ENCODE peak calls at places on chromosomes 13 and 19, in seven cellular contexts. J, P, Q, M, V, O and S are unnamed samples.

GRCh38 chr19:17871878-17872250 is at the start of gene SLC5A5:
- DNase-seq in Q (no peak), O (no peak), P (no peak), V (no peak), M (no peak), J (no peak), S (no peak)

GRCh38 chr13:98182589-98182988 is 5.5 kb upstream of the RNF113B start:
- DNase-seq in P (no peak), J (no peak), V (no peak), O (no peak), M (no peak), Q (no peak), S (no peak)

GRCh38 chr13:46745062-46745461 is 51.9 kb downstream of the ESD start:
- DNase-seq in P (no peak), V (no peak), J (no peak), M (no peak), O (no peak), Q (no peak), S (no peak)

GRCh38 chr19:30686252-30686762 is 314.1 kb downstream of the ZNF536 start:
- DNase-seq in J (no peak), O (no peak), P (no peak), Q (no peak), V (no peak), M (no peak), S (no peak)

GRCh38 chr13:23695711-23696512 is 125.7 kb downstream of the TNFRSF19 start:
- DNase-seq in Q (no peak), V (peak; percentile 58), J (no peak), O (no peak), P (no peak), M (peak; percentile 72), S (no peak)

GRCh38 chr13:31023126-31023525 is 90.7 kb downstream of the TEX26 start:
- DNase-seq in V (no peak), Q (no peak), P (no peak), O (no peak), M (no peak), J (no peak), S (no peak)

GRCh38 chr19:50922316-50922853 is 11.2 kb upstream of the KLK4 start:
- DNase-seq in O (peak; percentile 72), V (peak; percentile 68), Q (peak; percentile 67), M (peak; percentile 67), P (peak; percentile 37), J (peak; percentile 77), S (peak; percentile 72)

GRCh38 chr13:95956589-95957148 is 96.5 kb downstream of the UGGT2 start:
- DNase-seq in V (no peak), M (no peak), Q (no peak), P (peak; percentile 8), O (no peak), J (peak; percentile 47), S (no peak)

GRCh38 chr13:98454389-98454881 is 122.5 kb downstream of the STK24 start:
- DNase-seq in O (no peak), M (no peak), P (peak; percentile 67), Q (peak; percentile 94), V (no peak), J (peak; percentile 35), S (peak; percentile 76)

GRCh38 chr19:27935669-27936068 is 1277.3 kb downstream of the UQCRFS1 start:
- DNase-seq in V (no peak), O (no peak), M (no peak), Q (no peak), P (no peak), J (no peak), S (no peak)

GRCh38 chr13:74730556-74731331 is 596.5 kb upstream of the KLF12 start:
- DNase-seq in M (no peak), V (no peak), O (no peak), P (no peak), Q (no peak), J (no peak), S (no peak)

GRCh38 chr13:114282143-114282685 is 813 bp downstream of the UPF3A start:
- DNase-seq in Q (peak; percentile 65), P (peak; percentile 17), V (peak; percentile 34), O (peak; percentile 25), J (peak; percentile 81), M (peak; percentile 66), S (peak; percentile 43)

GRCh38 chr13:92436927-92437326 is 789.7 kb upstream of the GPC6 start:
- DNase-seq in V (no peak), Q (no peak), O (peak; percentile 15), J (no peak), M (no peak), P (no peak), S (no peak)

GRCh38 chr13:69755101-69755500 is 352.5 kb upstream of the ATXN8OS start:
- DNase-seq in J (no peak), V (no peak), O (no peak), M (no peak), Q (no peak), P (no peak), S (no peak)

GRCh38 chr19:15108145-15108844 is 1.1 kb downstream of the SYDE1 start:
- DNase-seq in J (no peak), M (peak; percentile 49), O (no peak), P (no peak), Q (no peak), V (no peak), S (no peak)

GRCh38 chr13:59345316-59345715 is 818.4 kb downstream of the DIAPH3 start:
- DNase-seq in J (no peak), O (no peak), V (peak; percentile 93), M (no peak), P (peak; percentile 84), Q (no peak), S (no peak)

GRCh38 chr19:34313188-34313587 is 51.8 kb upstream of the GPI start:
- DNase-seq in M (no peak), P (peak; percentile 45), Q (peak; percentile 84), V (peak; percentile 62), J (peak; percentile 35), O (no peak), S (no peak)

GRCh38 chr19:8180018-8180417 is 29.2 kb upstream of the CERS4 start:
- DNase-seq in P (no peak), M (no peak), Q (no peak), J (no peak), V (no peak), O (no peak), S (no peak)

GRCh38 chr19:51514866-51515481 is 13.4 kb upstream of the SIGLEC12 start:
- DNase-seq in V (no peak), O (peak; percentile 11), J (peak; percentile 39), M (no peak), P (peak; percentile 36), Q (peak; percentile 48), S (no peak)

GRCh38 chr19:39963860-39964259 is 7.1 kb upstream of the PSMC4 start:
- DNase-seq in Q (no peak), P (no peak), V (no peak), O (no peak), J (no peak), M (no peak), S (no peak)

GRCh38 chr13:71625694-71626093 is 241.3 kb downstream of the DACH1 start:
- DNase-seq in P (no peak), Q (peak; percentile 92), O (no peak), M (no peak), J (no peak), V (no peak), S (no peak)

GRCh38 chr13:40546047-40546446 is 120.4 kb downstream of the FOXO1 start:
- DNase-seq in O (no peak), P (no peak), Q (no peak), V (no peak), J (no peak), M (no peak), S (no peak)

GRCh38 chr19:48489608-48490216 is 20.5 kb downstream of the CYTH2 start:
- DNase-seq in M (peak; percentile 88), Q (peak; percentile 39), J (peak; percentile 60), P (peak; percentile 35), O (no peak), V (peak; percentile 68), S (peak; percentile 68)

GRCh38 chr13:47426126-47426849 is 529.4 kb upstream of the HTR2A start:
- DNase-seq in P (peak; percentile 60), M (no peak), O (no peak), Q (peak; percentile 86), J (peak; percentile 24), V (peak; percentile 52), S (peak; percentile 55)

GRCh38 chr19:16841391-16841926 is 12.3 kb downstream of the SIN3B start:
- DNase-seq in P (no peak), J (no peak), Q (no peak), V (no peak), M (no peak), O (no peak), S (no peak)

DNA sequence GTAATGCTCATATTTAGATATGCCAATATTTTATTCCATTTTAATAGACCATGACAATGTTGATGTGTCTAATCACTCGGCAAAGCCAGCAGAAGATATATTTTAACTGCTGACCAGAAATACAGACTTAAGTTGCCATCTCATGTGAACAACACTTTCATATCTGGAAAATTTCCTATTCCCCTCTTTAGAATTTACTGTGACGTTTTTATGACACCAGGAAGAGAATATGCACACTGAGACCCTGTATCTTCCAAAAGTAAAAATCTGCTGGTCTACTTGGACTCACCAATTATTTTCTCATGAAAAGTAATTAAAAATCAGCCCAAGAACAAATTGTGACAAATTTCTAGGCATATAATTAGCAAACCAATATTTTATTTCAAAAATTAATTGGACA is 2.1 kb downstream of the PROSER1 start:
- DNase-seq in J (no peak), V (no peak), Q (no peak), O (no peak), M (no peak), P (no peak), S (no peak)
- H3K4me3 ChIP-seq in J (peak overlapping the region; percentile 77), V (no peak overlapping the region), Q (peak overlapping the region; percentile 9), O (peak overlapping the region; percentile 74), M (peak overlapping the region; percentile 95), P (peak overlapping the region; percentile 93), S (peak overlapping the region; percentile 82)

GRCh38 chr13:112254900-112255299 is 121.3 kb upstream of the SPACA7 start:
- DNase-seq in O (no peak), Q (no peak), P (no peak), J (no peak), V (no peak), M (no peak), S (no peak)
- H3K27me3 ChIP-seq in O (peaks cover 2% of the 10 kb centered on the region), Q (no peaks in the 10 kb centered on the region), P (no peaks in the 10 kb centered on the region), J (no peaks in the 10 kb centered on the region), V (no peaks in the 10 kb centered on the region), M (peaks cover 11% of the 10 kb centered on the region), S (no peaks in the 10 kb centered on the region)

GRCh38 chr13:39023316-39023715 is 14.6 kb downstream of the PROSER1 start:
- DNase-seq in P (no peak), Q (peak; percentile 69), J (no peak), V (no peak), M (no peak), O (peak; percentile 47), S (no peak)
- H3K36me3 ChIP-seq in P (peaks cover 32% of the 10 kb centered on the region), Q (peaks cover 12% of the 10 kb centered on the region), J (peaks cover 29% of the 10 kb centered on the region), V (peaks cover 53% of the 10 kb centered on the region), M (no peaks in the 10 kb centered on the region), O (peaks cover 62% of the 10 kb centered on the region), S (peaks cover 44% of the 10 kb centered on the region)

GRCh38 chr19:19461306-19461670 is 54.1 kb downstream of the TSSK6 start:
- DNase-seq in V (no peak), J (no peak), O (no peak), Q (no peak), M (no peak), P (no peak), S (no peak)

GRCh38 chr19:19464339-19465098 is 50.8 kb downstream of the TSSK6 start:
- DNase-seq in P (peak; percentile 82), M (peak; percentile 34), O (no peak), J (peak; percentile 37), V (no peak), Q (peak; percentile 73), S (no peak)

GRCh38 chr19:19461671-19462622 is 53.4 kb downstream of the TSSK6 start:
- DNase-seq in J (no peak), V (peak; percentile 85), P (no peak), O (no peak), Q (no peak), M (peak; percentile 93), S (no peak)

GRCh38 chr19:19465436-19466070 is 49.8 kb downstream of the TSSK6 start:
- DNase-seq in P (no peak), M (peak; percentile 45), J (no peak), O (no peak), V (no peak), Q (no peak), S (no peak)

GRCh38 chr19:19463348-19464117 is 51.8 kb downstream of the TSSK6 start:
- DNase-seq in Q (peak; percentile 86), O (no peak), P (peak; percentile 59), V (peak; percentile 43), M (peak; percentile 76), J (no peak), S (no peak)
- H3K4me3 ChIP-seq in Q (no peak overlapping the region), O (no peak overlapping the region), P (no peak overlapping the region), V (no peak overlapping the region), M (peak overlapping the region; percentile 5), J (no peak overlapping the region), S (no peak overlapping the region)